ENCODE peak calls at places on chromosomes 4 and X, in five cellular contexts. S is pancreas, V is upper lobe of right lung, O is stomach, C is ovary. A is an unnamed sample.
A peak's percentile ranks its signal among the peaks of the same experiment; 100 is the strongest.

GRCh38 chr4:143411527-143412480 is 75.1 kb downstream of the GAB1 start:
- DNase-seq in S (no peak), V (no peak), O (no peak), C (no peak), A (peak; percentile 97)

GRCh38 chrX:37926700-37927099 is 79.3 kb upstream of the DYNLT3 start:
- DNase-seq in S (no peak), V (no peak), O (no peak), C (no peak), A (peak; percentile 55)

GRCh38 chrX:79366888-79367749 is at the start of gene ITM2A:
- DNase-seq in S (peak; percentile 17), V (peak; percentile 55), O (peak; percentile 34), C (peak; percentile 68), A (peak; percentile 84)

GRCh38 chr4:56139241-56139827 is 190.6 kb downstream of the CEP135 start:
- DNase-seq in S (no peak), V (no peak), O (no peak), C (no peak), A (no peak)

GRCh38 chr4:73343432-73343831 is 60.7 kb upstream of the ALB start:
- DNase-seq in S (no peak), V (no peak), O (no peak), C (no peak), A (no peak)

GRCh38 chr4:101933855-101934254 is 143.3 kb downstream of the BANK1 start:
- DNase-seq in S (no peak), V (no peak), O (no peak), C (no peak), A (no peak)

GRCh38 chrX:95040104-95040503 is 1366.1 kb downstream of the FAM133A start:
- DNase-seq in S (no peak), V (no peak), O (no peak), C (no peak), A (no peak)

GRCh38 chr4:5874811-5875465 is 17.9 kb downstream of the CRMP1 start:
- DNase-seq in S (no peak), V (no peak), O (no peak), C (no peak), A (no peak)

GRCh38 chr4:2834001-2834921 is 9.4 kb upstream of the ADD1 start:
- DNase-seq in S (no peak), V (no peak), O (peak; percentile 21), C (peak; percentile 12), A (no peak)

GRCh38 chr4:108637856-108638255 is 12.5 kb upstream of the OSTC start:
- DNase-seq in S (no peak), V (no peak), O (no peak), C (no peak), A (no peak)
- H3K27me3 ChIP-seq in S (no peaks in the 10 kb centered on the region), V (no peaks in the 10 kb centered on the region), O (no peaks in the 10 kb centered on the region), C (no peaks in the 10 kb centered on the region), A (no peaks in the 10 kb centered on the region)

GRCh38 chrX:97155809-97156208 is 272.1 kb downstream of the RPA4 start:
- DNase-seq in S (no peak), V (no peak), O (no peak), C (no peak), A (no peak)

GRCh38 chrX:97158270-97158669 is 274.6 kb downstream of the RPA4 start:
- DNase-seq in S (no peak), V (no peak), O (no peak), C (no peak), A (no peak)

DNA sequence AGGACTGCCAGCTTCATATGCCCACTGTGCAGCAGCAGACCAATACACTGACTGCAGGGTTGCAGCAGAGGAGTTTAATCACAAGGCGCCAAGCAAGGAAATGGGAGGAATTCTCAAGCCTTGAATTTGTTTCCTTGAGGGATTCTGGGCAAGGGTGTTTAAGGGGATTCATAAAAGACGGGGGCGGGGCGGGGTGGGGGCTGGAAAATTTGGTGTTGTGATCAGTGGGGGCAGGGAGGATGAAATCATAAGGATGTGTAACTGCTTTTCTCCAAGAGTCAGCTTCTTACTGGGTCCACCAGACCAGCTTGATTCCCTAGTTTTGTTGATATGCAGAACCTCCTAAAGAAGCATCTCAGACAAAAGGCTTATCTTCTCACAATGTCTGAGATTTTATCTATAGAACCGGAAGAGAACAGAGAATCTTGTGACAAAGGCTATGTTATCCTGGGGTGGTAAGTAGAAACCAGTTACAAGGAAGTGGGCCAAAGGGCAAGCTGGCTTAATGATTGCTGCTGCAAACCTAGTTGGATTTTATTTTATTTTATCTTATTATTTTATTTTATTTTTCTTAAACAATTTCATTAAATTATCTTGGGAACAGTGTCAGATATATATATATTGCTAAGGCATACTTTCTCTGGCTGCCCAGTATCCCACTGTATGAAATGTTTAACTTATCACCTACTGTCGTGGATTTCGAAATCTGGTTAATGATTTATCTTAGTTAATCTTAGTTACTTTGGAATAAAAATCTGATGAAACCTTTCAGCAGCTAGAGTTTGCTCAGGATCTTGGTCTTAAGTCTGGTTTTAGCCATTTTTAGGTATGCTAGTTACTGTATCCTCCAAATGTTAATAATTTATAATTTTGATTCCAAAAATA is 276.4 kb downstream of the RPA4 start:
- DNase-seq in S (no peak), V (no peak), O (no peak), C (no peak), A (no peak)
- H3K27me3 ChIP-seq in S (no peaks in the 10 kb centered on the region), V (no peaks in the 10 kb centered on the region), O (no peaks in the 10 kb centered on the region), C (no peaks in the 10 kb centered on the region), A (no peaks in the 10 kb centered on the region)

DNA sequence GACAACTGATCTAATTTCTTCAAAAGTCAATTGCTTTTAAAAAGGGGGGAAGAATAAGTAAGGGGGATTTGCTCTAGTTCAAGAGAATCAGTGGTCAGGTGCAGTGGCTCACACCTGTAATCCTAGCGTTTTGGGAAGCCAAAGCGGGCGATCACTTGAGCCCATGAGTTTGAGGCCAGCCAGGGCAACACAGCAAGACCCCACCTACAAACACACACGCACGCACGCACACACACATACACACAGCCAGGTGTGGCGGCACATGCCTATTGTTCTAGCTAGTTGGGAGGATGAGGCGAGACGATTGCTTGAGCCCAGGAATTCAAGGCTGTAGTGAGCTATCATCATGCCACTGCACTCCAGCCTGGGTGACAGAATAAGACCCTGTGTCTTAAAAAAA is 9.6 kb downstream of the GRSF1 start:
- DNase-seq in S (no peak), V (no peak), O (no peak), C (no peak), A (no peak)
- H3K27me3 ChIP-seq in S (no peaks in the 10 kb centered on the region), V (no peaks in the 10 kb centered on the region), O (no peaks in the 10 kb centered on the region), C (no peaks in the 10 kb centered on the region), A (no peaks in the 10 kb centered on the region)

DNA sequence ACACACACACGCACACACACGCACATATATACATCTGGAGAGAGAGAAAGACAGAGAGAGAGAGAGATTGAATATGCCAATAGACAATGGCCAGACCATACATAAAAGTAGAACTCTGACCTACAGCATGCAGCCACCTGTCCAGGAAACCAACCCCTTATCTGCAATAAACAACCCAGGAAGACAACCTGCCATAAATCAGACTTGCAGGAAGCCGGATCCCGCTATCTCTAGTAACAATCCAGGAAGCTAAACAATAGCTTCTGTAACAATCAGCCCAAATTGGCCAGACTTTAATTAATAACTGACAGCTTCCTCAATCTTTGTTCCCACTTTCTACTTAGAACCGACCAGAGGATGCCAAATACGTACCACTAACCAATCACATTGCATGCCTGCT is 173.2 kb downstream of the LDB2 start:
- DNase-seq in S (no peak), V (no peak), O (no peak), C (no peak), A (no peak)
- H3K27me3 ChIP-seq in S (no peaks in the 10 kb centered on the region), V (no peaks in the 10 kb centered on the region), O (no peaks in the 10 kb centered on the region), C (no peaks in the 10 kb centered on the region), A (no peaks in the 10 kb centered on the region)

GRCh38 chr4:158652920-158653319 is 18.8 kb downstream of the C4orf46 start:
- DNase-seq in S (no peak), V (no peak), O (no peak), C (no peak), A (no peak)

GRCh38 chr4:158656439-158656838 is 15.2 kb downstream of the C4orf46 start:
- DNase-seq in S (no peak), V (no peak), O (no peak), C (no peak), A (no peak)

GRCh38 chr4:158657291-158657690 is 14.4 kb downstream of the C4orf46 start:
- DNase-seq in S (no peak), V (no peak), O (no peak), C (no peak), A (no peak)
- H3K27me3 ChIP-seq in S (no peaks in the 10 kb centered on the region), V (no peaks in the 10 kb centered on the region), O (no peaks in the 10 kb centered on the region), C (no peaks in the 10 kb centered on the region), A (peaks cover 4% of the 10 kb centered on the region)

A was measured in HAP-1.